ENCODE peak calls at places on chromosomes 16 and 17, in eight cellular contexts. P is tibial artery; T is aorta; B is heart right ventricle; H is CD8-positive, alpha-beta memory T cell; M is kidney epithelial cell; K is CD8-positive, alpha-beta T cell; C is Peyer's patch. E is an unnamed sample.

GRCh38 chr16:87056083-87056482 is 261.1 kb downstream of the C16orf95 start:
- DNase-seq in P (no peak), T (no peak), B (no peak), H (no peak), M (no peak), K (no peak), C (no peak), E (no peak)

GRCh38 chr17:3691539-3692166 is 4.3 kb downstream of the P2RX5 start:
- DNase-seq in P (no peak), T (no peak), B (no peak), H (no peak), M (no peak), K (no peak), C (no peak), E (no peak)

GRCh38 chr16:8996891-8997290 is 33.2 kb upstream of the USP7 start:
- DNase-seq in P (no peak), T (no peak), B (no peak), H (no peak), M (no peak), K (no peak), C (no peak), E (no peak)

GRCh38 chr17:1160591-1161041 is 19.2 kb downstream of the ABR start:
- DNase-seq in P (no peak), T (no peak), B (no peak), H (no peak), M (no peak), K (no peak), C (no peak), E (no peak)

GRCh38 chr16:1723450-1724147 is 17.6 kb downstream of the MAPK8IP3 start:
- DNase-seq in P (no peak), T (no peak), B (no peak), H (peak; percentile 30), M (no peak), K (no peak), C (no peak), E (no peak)

GRCh38 chr16:75471723-75472634 is 7.5 kb upstream of the TMEM170A start:
- DNase-seq in P (peak; percentile 57), T (peak; percentile 54), B (peak; percentile 64), H (peak; percentile 37), M (no peak), K (no peak), C (no peak), E (no peak)

GRCh38 chr17:35432176-35433074 is at the start of gene SLFN12:
- DNase-seq in P (peak; percentile 56), T (peak; percentile 77), B (peak; percentile 79), H (peak; percentile 68), M (peak; percentile 94), K (peak; percentile 50), C (no peak), E (no peak)

GRCh38 chr17:44112284-44113280 is 10.9 kb downstream of the HDAC5 start:
- DNase-seq in P (no peak), T (no peak), B (peak; percentile 89), H (no peak), M (no peak), K (no peak), C (no peak), E (no peak)

GRCh38 chr17:80212962-80213650 is 7.0 kb downstream of the SGSH start:
- DNase-seq in P (peak; percentile 44), T (peak; percentile 72), B (no peak), H (no peak), M (no peak), K (no peak), C (no peak), E (no peak)

GRCh38 chr16:87435399-87436224 is 43.5 kb downstream of the MAP1LC3B start:
- DNase-seq in P (peak; percentile 37), T (no peak), B (peak; percentile 12), H (no peak), M (no peak), K (no peak), C (no peak), E (no peak)

GRCh38 chr17:9003355-9004131 is 17.8 kb upstream of the NTN1 start:
- DNase-seq in P (no peak), T (no peak), B (no peak), H (no peak), M (no peak), K (no peak), C (no peak), E (no peak)

GRCh38 chr17:34383225-34383615 is 20.2 kb upstream of the CCL1 start:
- DNase-seq in P (no peak), T (no peak), B (no peak), H (no peak), M (no peak), K (no peak), C (no peak), E (no peak)

GRCh38 chr17:68775338-68775737 is 174.2 kb upstream of the FAM20A start:
- DNase-seq in P (no peak), T (no peak), B (no peak), H (no peak), M (no peak), K (no peak), C (no peak), E (no peak)

GRCh38 chr17:35297666-35298065 is 54.8 kb downstream of the SLFN5 start:
- DNase-seq in P (no peak), T (no peak), B (no peak), H (no peak), M (no peak), K (no peak), C (no peak), E (no peak)

GRCh38 chr17:7237266-7237760 is 1.9 kb downstream of the PHF23 start:
- DNase-seq in P (no peak), T (no peak), B (no peak), H (no peak), M (no peak), K (no peak), C (no peak), E (no peak)

GRCh38 chr16:76483510-76483909 is 206.3 kb downstream of the CNTNAP4 start:
- DNase-seq in P (no peak), T (no peak), B (no peak), H (no peak), M (no peak), K (no peak), C (no peak), E (no peak)

GRCh38 chr16:74603848-74604247 is 3.1 kb downstream of the GLG1 start:
- DNase-seq in P (no peak), T (no peak), B (no peak), H (no peak), M (no peak), K (no peak), C (no peak), E (no peak)

GRCh38 chr17:69048634-69049033 is 12.1 kb downstream of the ABCA9 start:
- DNase-seq in P (no peak), T (no peak), B (no peak), H (no peak), M (no peak), K (no peak), C (no peak), E (no peak)

GRCh38 chr16:69412287-69412686 is 12.1 kb upstream of the CYB5B start:
- DNase-seq in P (no peak), T (no peak), B (no peak), H (no peak), M (no peak), K (no peak), C (no peak), E (no peak)

GRCh38 chr16:69544099-69544498 is 21.7 kb upstream of the NFAT5 start:
- DNase-seq in P (no peak), T (no peak), B (no peak), H (no peak), M (no peak), K (no peak), C (no peak), E (no peak)

GRCh38 chr17:69761011-69761410 is 314.0 kb upstream of the KCNJ16 start:
- DNase-seq in P (no peak), T (no peak), B (no peak), H (no peak), M (no peak), K (no peak), C (no peak), E (no peak)

GRCh38 chr16:56355786-56356275 is 69.5 kb downstream of the AMFR start:
- DNase-seq in P (peak; percentile 18), T (peak; percentile 47), B (no peak), H (no peak), M (no peak), K (no peak), C (peak; percentile 46), E (no peak)

GRCh38 chr17:50737118-50737698 is 17.8 kb downstream of the LUC7L3 start:
- DNase-seq in P (no peak), T (no peak), B (no peak), H (no peak), M (no peak), K (no peak), C (no peak), E (no peak)
- H3K36me3 ChIP-seq in P (peaks cover 34% of the 10 kb centered on the region), T (peaks cover 6% of the 10 kb centered on the region), B (peaks cover 59% of the 10 kb centered on the region), H (peaks cover 42% of the 10 kb centered on the region), M (peaks cover 2% of the 10 kb centered on the region), K (peaks cover 11% of the 10 kb centered on the region), C (peaks cover 45% of the 10 kb centered on the region), E (peaks cover 67% of the 10 kb centered on the region)

DNA sequence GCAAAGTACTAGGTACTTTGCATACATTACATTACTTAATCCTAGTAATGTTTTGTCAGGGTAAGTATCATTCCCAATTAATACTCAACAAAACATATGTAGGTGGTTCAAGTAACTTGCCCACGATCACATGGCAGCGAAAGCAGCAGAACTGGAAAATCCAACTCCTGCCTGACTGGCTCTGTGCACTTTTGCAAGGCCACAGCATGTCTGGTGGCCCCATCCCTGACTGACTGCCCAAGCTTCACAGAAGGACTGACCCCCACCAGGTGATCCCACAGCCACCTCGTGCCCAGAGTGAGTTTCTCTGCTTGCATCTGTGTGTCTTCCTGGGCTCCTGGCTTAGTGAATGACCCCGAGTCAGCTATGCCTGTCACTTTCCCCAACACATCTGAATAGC is 11.4 kb downstream of the CNP start:
- DNase-seq in P (no peak), T (no peak), B (no peak), H (no peak), M (no peak), K (no peak), C (no peak), E (no peak)
- H3K4me3 ChIP-seq in P (no peak overlapping the region), T (no peak overlapping the region), B (no peak overlapping the region), H (no peak overlapping the region), M (no peak overlapping the region), K (no peak overlapping the region), C (no peak overlapping the region), E (no peak overlapping the region)

DNA sequence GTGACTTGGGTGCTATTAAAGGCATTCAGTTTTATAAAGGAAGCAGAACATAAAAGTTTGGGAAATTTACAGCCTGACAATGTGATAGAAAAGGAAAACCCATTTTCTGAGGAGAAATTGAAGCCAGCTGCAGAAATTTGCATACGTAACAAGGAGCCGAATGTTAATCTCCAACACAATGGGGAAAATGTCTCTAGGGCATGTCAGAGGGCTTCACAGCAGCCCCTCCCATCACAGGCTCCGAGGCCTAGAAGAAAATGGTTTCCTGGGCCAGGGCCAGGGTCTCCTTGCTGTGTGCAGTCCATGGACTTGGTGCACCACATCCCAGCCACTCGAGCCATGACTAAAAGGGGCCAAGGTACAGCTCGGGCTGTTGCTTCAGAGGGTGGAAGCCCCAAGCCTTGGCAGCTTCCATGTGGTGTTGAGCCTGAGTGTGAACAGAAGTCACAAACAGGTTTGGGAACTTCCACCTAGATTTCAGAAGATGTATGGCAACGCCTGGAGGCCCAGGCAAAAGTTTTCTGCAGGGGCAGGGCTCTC is 23.9 kb upstream of the TOM1L1 start:
- DNase-seq in P (no peak), T (no peak), B (no peak), H (no peak), M (no peak), K (no peak), C (no peak), E (no peak)
- H3K36me3 ChIP-seq in P (no peaks in the 10 kb centered on the region), T (no peaks in the 10 kb centered on the region), B (no peaks in the 10 kb centered on the region), H (no peaks in the 10 kb centered on the region), M (no peaks in the 10 kb centered on the region), K (no peaks in the 10 kb centered on the region), C (no peaks in the 10 kb centered on the region), E (no peaks in the 10 kb centered on the region)

GRCh38 chr17:50661795-50662391 is 27.2 kb downstream of the ABCC3 start:
- DNase-seq in P (peak; percentile 30), T (peak; percentile 84), B (no peak), H (no peak), M (peak; percentile 77), K (no peak), C (peak; percentile 77), E (peak; percentile 94)
- H3K4me3 ChIP-seq in P (no peak overlapping the region), T (no peak overlapping the region), B (no peak overlapping the region), H (no peak overlapping the region), M (no peak overlapping the region), K (no peak overlapping the region), C (no peak overlapping the region), E (no peak overlapping the region)